ENCODE peak calls at places on chromosomes 16 and 17, in seven cellular contexts. One of them, this sample, is unnamed.

GRCh38 chr17:8649157-8650118 is 18.9 kb upstream of the MYH10 start:
- DNase-seq in HT-29: no peak
- DNase-seq in activated CD4-positive, CD25-positive, alpha-beta regulatory T cell: no peak
- DNase-seq in HTR-8/SVneo: no peak
- DNase-seq in T-helper 17 cell: no peak
- DNase-seq in type B pancreatic cell: no peak
- DNase-seq in right lobe of liver: no peak
- DNase-seq in this sample: no peak

GRCh38 chr17:74861554-74862107 is 1.9 kb upstream of the GRIN2C start:
- DNase-seq in type B pancreatic cell: no peak
- DNase-seq in right lobe of liver: no peak
- DNase-seq in T-helper 17 cell: no peak
- DNase-seq in HTR-8/SVneo: no peak
- DNase-seq in HT-29: no peak
- DNase-seq in activated CD4-positive, CD25-positive, alpha-beta regulatory T cell: no peak
- DNase-seq in this sample: no peak

GRCh38 chr16:3021449-3022207 is 1.5 kb downstream of the TNFRSF12A start:
- DNase-seq in T-helper 17 cell: peak; percentile 58
- DNase-seq in type B pancreatic cell: peak; percentile 84
- DNase-seq in HTR-8/SVneo: peak; percentile 69
- DNase-seq in activated CD4-positive, CD25-positive, alpha-beta regulatory T cell: peak; percentile 25
- DNase-seq in HT-29: peak; percentile 84
- DNase-seq in right lobe of liver: peak; percentile 83
- DNase-seq in this sample: peak; percentile 90

GRCh38 chr17:32341141-32341856 is 674 bp downstream of the C17orf75 start:
- DNase-seq in T-helper 17 cell: no peak
- DNase-seq in type B pancreatic cell: no peak
- DNase-seq in HTR-8/SVneo: no peak
- DNase-seq in activated CD4-positive, CD25-positive, alpha-beta regulatory T cell: no peak
- DNase-seq in right lobe of liver: no peak
- DNase-seq in HT-29: peak; percentile 67
- DNase-seq in this sample: no peak

GRCh38 chr17:4553669-4554068 is 1.5 kb downstream of the MYBBP1A start:
- DNase-seq in T-helper 17 cell: no peak
- DNase-seq in type B pancreatic cell: no peak
- DNase-seq in HTR-8/SVneo: no peak
- DNase-seq in HT-29: no peak
- DNase-seq in activated CD4-positive, CD25-positive, alpha-beta regulatory T cell: no peak
- DNase-seq in right lobe of liver: peak; percentile 43
- DNase-seq in this sample: peak; percentile 46

GRCh38 chr16:4685776-4686496 is 7.4 kb upstream of the NUDT16L1 start:
- DNase-seq in HT-29: no peak
- DNase-seq in activated CD4-positive, CD25-positive, alpha-beta regulatory T cell: no peak
- DNase-seq in HTR-8/SVneo: no peak
- DNase-seq in right lobe of liver: no peak
- DNase-seq in T-helper 17 cell: no peak
- DNase-seq in type B pancreatic cell: no peak
- DNase-seq in this sample: no peak

GRCh38 chr17:43881176-43881575 is 26.2 kb downstream of the MPP2 start:
- DNase-seq in right lobe of liver: no peak
- DNase-seq in T-helper 17 cell: no peak
- DNase-seq in type B pancreatic cell: no peak
- DNase-seq in HTR-8/SVneo: no peak
- DNase-seq in activated CD4-positive, CD25-positive, alpha-beta regulatory T cell: no peak
- DNase-seq in HT-29: no peak
- DNase-seq in this sample: no peak

GRCh38 chr17:49514374-49514738 is 19.3 kb downstream of the NGFR start:
- DNase-seq in T-helper 17 cell: no peak
- DNase-seq in activated CD4-positive, CD25-positive, alpha-beta regulatory T cell: no peak
- DNase-seq in type B pancreatic cell: no peak
- DNase-seq in HTR-8/SVneo: no peak
- DNase-seq in right lobe of liver: no peak
- DNase-seq in HT-29: no peak
- DNase-seq in this sample: no peak

GRCh38 chr17:2814049-2814448 is 17.8 kb downstream of the RAP1GAP2 start:
- DNase-seq in activated CD4-positive, CD25-positive, alpha-beta regulatory T cell: no peak
- DNase-seq in T-helper 17 cell: no peak
- DNase-seq in HT-29: no peak
- DNase-seq in right lobe of liver: no peak
- DNase-seq in type B pancreatic cell: no peak
- DNase-seq in HTR-8/SVneo: no peak
- DNase-seq in this sample: no peak

GRCh38 chr17:43712397-43712796 is 46.2 kb downstream of the SOST start:
- DNase-seq in right lobe of liver: no peak
- DNase-seq in type B pancreatic cell: no peak
- DNase-seq in HTR-8/SVneo: no peak
- DNase-seq in HT-29: no peak
- DNase-seq in activated CD4-positive, CD25-positive, alpha-beta regulatory T cell: no peak
- DNase-seq in T-helper 17 cell: no peak
- DNase-seq in this sample: no peak

GRCh38 chr16:29290631-29291247 is 115.8 kb downstream of the NPIPB11 start:
- DNase-seq in type B pancreatic cell: no peak
- DNase-seq in T-helper 17 cell: no peak
- DNase-seq in right lobe of liver: peak; percentile 89
- DNase-seq in HT-29: peak; percentile 96
- DNase-seq in HTR-8/SVneo: peak; percentile 88
- DNase-seq in activated CD4-positive, CD25-positive, alpha-beta regulatory T cell: no peak
- DNase-seq in this sample: peak; percentile 97

GRCh38 chr16:65781855-65782254 is 584.6 kb upstream of the CDH5 start:
- DNase-seq in activated CD4-positive, CD25-positive, alpha-beta regulatory T cell: no peak
- DNase-seq in HT-29: no peak
- DNase-seq in right lobe of liver: no peak
- DNase-seq in HTR-8/SVneo: no peak
- DNase-seq in type B pancreatic cell: no peak
- DNase-seq in T-helper 17 cell: no peak
- DNase-seq in this sample: no peak

GRCh38 chr16:14289692-14290340 is 218.7 kb downstream of the MRTFB start:
- DNase-seq in HT-29: peak; percentile 39
- DNase-seq in T-helper 17 cell: no peak
- DNase-seq in right lobe of liver: no peak
- DNase-seq in type B pancreatic cell: no peak
- DNase-seq in HTR-8/SVneo: no peak
- DNase-seq in activated CD4-positive, CD25-positive, alpha-beta regulatory T cell: no peak
- DNase-seq in this sample: no peak

GRCh38 chr17:28901866-28902818 is 737 bp downstream of the DHRS13 start:
- DNase-seq in HTR-8/SVneo: peak; percentile 56
- DNase-seq in right lobe of liver: peak; percentile 73
- DNase-seq in type B pancreatic cell: no peak
- DNase-seq in HT-29: peak; percentile 56
- DNase-seq in activated CD4-positive, CD25-positive, alpha-beta regulatory T cell: peak; percentile 32
- DNase-seq in T-helper 17 cell: no peak
- DNase-seq in this sample: peak; percentile 67

GRCh38 chr17:19945009-19945650 is 32.5 kb downstream of the AKAP10 start:
- DNase-seq in right lobe of liver: no peak
- DNase-seq in type B pancreatic cell: no peak
- DNase-seq in activated CD4-positive, CD25-positive, alpha-beta regulatory T cell: no peak
- DNase-seq in HTR-8/SVneo: no peak
- DNase-seq in HT-29: no peak
- DNase-seq in T-helper 17 cell: no peak
- DNase-seq in this sample: no peak

GRCh38 chr16:89871895-89872294 is 1.5 kb upstream of the TCF25 start:
- DNase-seq in HT-29: no peak
- DNase-seq in type B pancreatic cell: no peak
- DNase-seq in HTR-8/SVneo: no peak
- DNase-seq in activated CD4-positive, CD25-positive, alpha-beta regulatory T cell: no peak
- DNase-seq in right lobe of liver: no peak
- DNase-seq in T-helper 17 cell: no peak
- DNase-seq in this sample: no peak

GRCh38 chr17:83065660-83066542 is 13.5 kb upstream of the METRNL start:
- DNase-seq in HTR-8/SVneo: no peak
- DNase-seq in activated CD4-positive, CD25-positive, alpha-beta regulatory T cell: no peak
- DNase-seq in right lobe of liver: peak; percentile 45
- DNase-seq in HT-29: no peak
- DNase-seq in T-helper 17 cell: no peak
- DNase-seq in type B pancreatic cell: no peak
- DNase-seq in this sample: peak; percentile 36

GRCh38 chr16:49510141-49510540 is 136.5 kb downstream of the C16orf78 start:
- DNase-seq in type B pancreatic cell: no peak
- DNase-seq in HT-29: no peak
- DNase-seq in T-helper 17 cell: no peak
- DNase-seq in right lobe of liver: no peak
- DNase-seq in HTR-8/SVneo: no peak
- DNase-seq in activated CD4-positive, CD25-positive, alpha-beta regulatory T cell: no peak
- DNase-seq in this sample: no peak

GRCh38 chr16:78642621-78643285 is 543.3 kb downstream of the WWOX start:
- DNase-seq in activated CD4-positive, CD25-positive, alpha-beta regulatory T cell: no peak
- DNase-seq in right lobe of liver: no peak
- DNase-seq in T-helper 17 cell: no peak
- DNase-seq in HT-29: no peak
- DNase-seq in HTR-8/SVneo: no peak
- DNase-seq in type B pancreatic cell: no peak
- DNase-seq in this sample: no peak

GRCh38 chr16:66947302-66948033 is 12.2 kb downstream of the CES2 start:
- DNase-seq in right lobe of liver: peak; percentile 73
- DNase-seq in activated CD4-positive, CD25-positive, alpha-beta regulatory T cell: peak; percentile 78
- DNase-seq in type B pancreatic cell: peak; percentile 81
- DNase-seq in HT-29: peak; percentile 97
- DNase-seq in HTR-8/SVneo: peak; percentile 91
- DNase-seq in T-helper 17 cell: peak; percentile 62
- DNase-seq in this sample: peak; percentile 81

GRCh38 chr17:62704381-62704971 is 77.0 kb downstream of the MRC2 start:
- DNase-seq in HTR-8/SVneo: peak; percentile 63
- DNase-seq in type B pancreatic cell: no peak
- DNase-seq in right lobe of liver: peak; percentile 57
- DNase-seq in activated CD4-positive, CD25-positive, alpha-beta regulatory T cell: no peak
- DNase-seq in HT-29: no peak
- DNase-seq in T-helper 17 cell: no peak
- DNase-seq in this sample: no peak

GRCh38 chr17:61738249-61738648 is 125.1 kb downstream of the BRIP1 start:
- DNase-seq in HTR-8/SVneo: no peak
- DNase-seq in type B pancreatic cell: no peak
- DNase-seq in right lobe of liver: no peak
- DNase-seq in HT-29: no peak
- DNase-seq in activated CD4-positive, CD25-positive, alpha-beta regulatory T cell: no peak
- DNase-seq in T-helper 17 cell: no peak
- DNase-seq in this sample: no peak

GRCh38 chr17:33335491-33336173 is 42.5 kb upstream of the ASIC2 start:
- DNase-seq in HT-29: peak; percentile 5
- DNase-seq in activated CD4-positive, CD25-positive, alpha-beta regulatory T cell: no peak
- DNase-seq in right lobe of liver: no peak
- DNase-seq in T-helper 17 cell: no peak
- DNase-seq in type B pancreatic cell: no peak
- DNase-seq in HTR-8/SVneo: no peak
- DNase-seq in this sample: no peak

GRCh38 chr16:72853575-72853974 is 194.4 kb downstream of the ZFHX3 start:
- DNase-seq in type B pancreatic cell: no peak
- DNase-seq in right lobe of liver: no peak
- DNase-seq in HT-29: no peak
- DNase-seq in HTR-8/SVneo: no peak
- DNase-seq in T-helper 17 cell: no peak
- DNase-seq in activated CD4-positive, CD25-positive, alpha-beta regulatory T cell: no peak
- DNase-seq in this sample: no peak

GRCh38 chr16:88468289-88469129 is 15.4 kb downstream of the ZFPM1 start:
- DNase-seq in type B pancreatic cell: no peak
- DNase-seq in T-helper 17 cell: no peak
- DNase-seq in HTR-8/SVneo: no peak
- DNase-seq in activated CD4-positive, CD25-positive, alpha-beta regulatory T cell: no peak
- DNase-seq in HT-29: no peak
- DNase-seq in right lobe of liver: peak; percentile 75
- DNase-seq in this sample: no peak

GRCh38 chr16:978403-978802 is 3.2 kb upstream of the SOX8 start:
- DNase-seq in HTR-8/SVneo: no peak
- DNase-seq in HT-29: no peak
- DNase-seq in type B pancreatic cell: no peak
- DNase-seq in T-helper 17 cell: no peak
- DNase-seq in right lobe of liver: no peak
- DNase-seq in activated CD4-positive, CD25-positive, alpha-beta regulatory T cell: no peak
- DNase-seq in this sample: no peak

GRCh38 chr16:963913-964695 is 6.7 kb downstream of the LMF1 start:
- DNase-seq in type B pancreatic cell: no peak
- DNase-seq in right lobe of liver: no peak
- DNase-seq in HTR-8/SVneo: no peak
- DNase-seq in activated CD4-positive, CD25-positive, alpha-beta regulatory T cell: no peak
- DNase-seq in T-helper 17 cell: no peak
- DNase-seq in HT-29: no peak
- DNase-seq in this sample: peak; percentile 42

GRCh38 chr16:88754912-88755744 is 29.9 kb downstream of the PIEZO1 start:
- DNase-seq in HTR-8/SVneo: no peak
- DNase-seq in activated CD4-positive, CD25-positive, alpha-beta regulatory T cell: no peak
- DNase-seq in T-helper 17 cell: no peak
- DNase-seq in right lobe of liver: no peak
- DNase-seq in HT-29: peak; percentile 76
- DNase-seq in type B pancreatic cell: no peak
- DNase-seq in this sample: no peak

This sample was measured in lower lobe of right lung.